ENCODE peak calls at places on chromosomes 5 and 9, in nine cellular contexts. One of them, this sample, is unnamed.

GRCh38 chr9:136705564-136705963 is 6.8 kb upstream of the DIPK1B start:
- DNase-seq in psoas muscle: no peak
- DNase-seq in AG04450: no peak
- DNase-seq in tibial artery: no peak
- DNase-seq in kidney: no peak
- DNase-seq in WTC11: no peak
- DNase-seq in body of pancreas: no peak
- DNase-seq in colonic mucosa: no peak
- DNase-seq in CD8-positive, alpha-beta T cell: no peak
- DNase-seq in this sample: no peak

GRCh38 chr5:138820695-138821094 is 54.4 kb downstream of the LRRTM2 start:
- DNase-seq in psoas muscle: no peak
- DNase-seq in AG04450: no peak
- DNase-seq in tibial artery: no peak
- DNase-seq in kidney: no peak
- DNase-seq in WTC11: no peak
- DNase-seq in body of pancreas: no peak
- DNase-seq in colonic mucosa: no peak
- DNase-seq in CD8-positive, alpha-beta T cell: no peak
- DNase-seq in this sample: no peak

GRCh38 chr5:23884405-23884804 is 377.0 kb downstream of the PRDM9 start:
- DNase-seq in psoas muscle: no peak
- DNase-seq in AG04450: no peak
- DNase-seq in tibial artery: no peak
- DNase-seq in kidney: no peak
- DNase-seq in WTC11: no peak
- DNase-seq in body of pancreas: no peak
- DNase-seq in colonic mucosa: no peak
- DNase-seq in CD8-positive, alpha-beta T cell: no peak
- DNase-seq in this sample: no peak

GRCh38 chr9:121634800-121635261 is 16.6 kb upstream of the DAB2IP start:
- DNase-seq in psoas muscle: no peak
- DNase-seq in AG04450: no peak
- DNase-seq in tibial artery: no peak
- DNase-seq in kidney: no peak
- DNase-seq in WTC11: peak; percentile 70
- DNase-seq in body of pancreas: no peak
- DNase-seq in colonic mucosa: peak; percentile 47
- DNase-seq in CD8-positive, alpha-beta T cell: no peak
- DNase-seq in this sample: no peak

GRCh38 chr5:92403308-92403707 is 1020.2 kb upstream of the ARRDC3 start:
- DNase-seq in psoas muscle: no peak
- DNase-seq in AG04450: no peak
- DNase-seq in tibial artery: no peak
- DNase-seq in kidney: no peak
- DNase-seq in WTC11: no peak
- DNase-seq in body of pancreas: no peak
- DNase-seq in colonic mucosa: no peak
- DNase-seq in CD8-positive, alpha-beta T cell: no peak
- DNase-seq in this sample: no peak

GRCh38 chr5:111984044-111984443 is 227.1 kb upstream of the NREP start:
- DNase-seq in psoas muscle: no peak
- DNase-seq in AG04450: no peak
- DNase-seq in tibial artery: no peak
- DNase-seq in kidney: no peak
- DNase-seq in WTC11: no peak
- DNase-seq in body of pancreas: no peak
- DNase-seq in colonic mucosa: no peak
- DNase-seq in CD8-positive, alpha-beta T cell: no peak
- DNase-seq in this sample: no peak

GRCh38 chr9:125241863-125242739 is 958 bp upstream of the HSPA5 start:
- DNase-seq in psoas muscle: peak; percentile 65
- DNase-seq in AG04450: no peak
- DNase-seq in tibial artery: no peak
- DNase-seq in kidney: peak; percentile 77
- DNase-seq in WTC11: no peak
- DNase-seq in body of pancreas: peak; percentile 48
- DNase-seq in colonic mucosa: no peak
- DNase-seq in CD8-positive, alpha-beta T cell: no peak
- DNase-seq in this sample: no peak

GRCh38 chr9:131255731-131256197 is 20.5 kb downstream of the FAM78A start:
- DNase-seq in psoas muscle: no peak
- DNase-seq in AG04450: no peak
- DNase-seq in tibial artery: no peak
- DNase-seq in kidney: no peak
- DNase-seq in WTC11: no peak
- DNase-seq in body of pancreas: no peak
- DNase-seq in colonic mucosa: no peak
- DNase-seq in CD8-positive, alpha-beta T cell: no peak
- DNase-seq in this sample: no peak

GRCh38 chr9:22036866-22037626 is 27.9 kb upstream of the CDKN2B start:
- DNase-seq in psoas muscle: no peak
- DNase-seq in AG04450: no peak
- DNase-seq in tibial artery: no peak
- DNase-seq in kidney: no peak
- DNase-seq in WTC11: no peak
- DNase-seq in body of pancreas: no peak
- DNase-seq in colonic mucosa: no peak
- DNase-seq in CD8-positive, alpha-beta T cell: no peak
- DNase-seq in this sample: no peak

GRCh38 chr9:129569506-129570449 is 51.1 kb downstream of the C9orf50 start:
- DNase-seq in psoas muscle: no peak
- DNase-seq in AG04450: no peak
- DNase-seq in tibial artery: no peak
- DNase-seq in kidney: no peak
- DNase-seq in WTC11: no peak
- DNase-seq in body of pancreas: peak; percentile 63
- DNase-seq in colonic mucosa: no peak
- DNase-seq in CD8-positive, alpha-beta T cell: no peak
- DNase-seq in this sample: no peak

GRCh38 chr5:27124590-27124989 is 86.2 kb upstream of the CDH9 start:
- DNase-seq in psoas muscle: no peak
- DNase-seq in AG04450: no peak
- DNase-seq in tibial artery: no peak
- DNase-seq in kidney: no peak
- DNase-seq in WTC11: no peak
- DNase-seq in body of pancreas: no peak
- DNase-seq in colonic mucosa: no peak
- DNase-seq in CD8-positive, alpha-beta T cell: no peak
- DNase-seq in this sample: no peak

GRCh38 chr9:116767219-116767618 is 80.1 kb downstream of the TRIM32 start:
- DNase-seq in psoas muscle: no peak
- DNase-seq in AG04450: no peak
- DNase-seq in tibial artery: no peak
- DNase-seq in kidney: no peak
- DNase-seq in WTC11: no peak
- DNase-seq in body of pancreas: no peak
- DNase-seq in colonic mucosa: no peak
- DNase-seq in CD8-positive, alpha-beta T cell: no peak
- DNase-seq in this sample: no peak

DNA sequence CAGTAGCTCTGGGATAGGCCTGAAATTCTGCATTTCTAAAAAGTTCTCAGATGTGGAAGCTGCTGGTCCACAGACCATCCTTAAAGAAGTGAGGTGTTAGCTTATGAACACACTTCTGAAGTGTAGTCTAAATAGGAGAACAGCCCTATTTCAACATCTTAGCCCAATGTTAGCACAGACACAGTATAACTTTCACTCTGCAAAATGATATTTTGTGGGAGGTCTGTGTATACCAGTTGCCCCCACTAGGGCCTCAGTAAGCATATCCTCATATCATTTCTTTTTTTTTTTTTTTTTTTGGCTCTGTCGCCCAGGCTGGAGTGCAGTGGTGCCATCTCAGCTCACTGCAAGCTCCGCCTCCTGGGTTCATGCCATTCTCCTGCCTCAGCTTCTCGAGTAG is 7.5 kb upstream of the HABP4 start:
- DNase-seq in psoas muscle: no peak
- DNase-seq in AG04450: no peak
- DNase-seq in tibial artery: no peak
- DNase-seq in kidney: no peak
- DNase-seq in WTC11: no peak
- DNase-seq in body of pancreas: no peak
- DNase-seq in colonic mucosa: no peak
- DNase-seq in CD8-positive, alpha-beta T cell: no peak
- DNase-seq in this sample: no peak
- TF ChIP-seq CTCF in psoas muscle: no peak
- TF ChIP-seq CTCF in AG04450: peak; percentile 8
- TF ChIP-seq CTCF in tibial artery: no peak
- TF ChIP-seq CTCF in kidney: no peak
- TF ChIP-seq CTCF in WTC11: no peak
- TF ChIP-seq CTCF in body of pancreas: no peak
- TF ChIP-seq CTCF in colonic mucosa: no peak
- TF ChIP-seq CTCF in CD8-positive, alpha-beta T cell: no peak
- TF ChIP-seq CTCF in this sample: no peak

DNA sequence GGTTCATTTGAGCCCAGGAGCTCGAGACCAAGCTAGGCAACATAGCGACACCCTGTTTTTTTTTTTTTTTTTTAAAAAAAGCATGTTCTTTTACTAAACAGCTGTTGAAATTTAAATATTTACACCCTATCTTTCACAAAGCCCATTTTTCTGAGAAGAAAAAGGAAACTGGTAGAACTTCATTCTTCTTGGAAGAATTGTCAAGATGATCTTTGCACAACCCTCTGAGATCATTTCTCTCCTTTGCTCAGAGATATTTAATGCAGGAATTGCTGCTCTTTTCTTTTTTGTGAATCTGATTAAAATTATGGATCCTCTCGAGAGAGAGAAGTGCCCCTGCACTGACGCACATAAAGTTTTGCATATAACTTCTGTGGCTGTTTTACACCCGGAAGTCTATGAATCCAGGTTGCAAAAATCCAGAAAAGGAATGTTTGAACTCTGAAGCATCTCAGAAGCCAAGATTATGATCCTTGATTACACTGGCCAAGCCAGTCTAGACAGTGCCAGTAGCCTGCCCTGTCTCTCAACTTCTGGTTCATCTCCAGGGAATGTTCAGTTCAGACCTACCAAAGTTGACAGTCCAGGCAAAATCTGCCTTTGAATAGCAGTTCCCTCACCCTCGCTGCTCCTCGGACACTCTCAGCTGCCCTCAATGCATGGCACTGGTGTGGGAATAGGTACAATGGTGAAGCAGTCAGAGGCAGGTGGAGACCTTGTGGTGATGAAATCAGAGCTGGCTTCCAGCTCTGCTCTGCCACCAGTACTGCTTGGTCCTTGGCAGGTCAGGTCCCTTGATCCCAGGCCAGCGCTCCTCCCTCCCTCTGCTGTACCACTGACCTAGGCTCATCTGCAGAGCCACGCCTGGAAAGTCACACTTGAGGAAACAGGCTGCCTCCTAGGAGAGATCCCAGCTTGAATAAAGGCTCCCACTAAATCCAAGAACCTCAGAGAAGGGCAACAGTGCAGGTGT is 13.3 kb upstream of the SLC31A2 start:
- DNase-seq in psoas muscle: no peak
- DNase-seq in AG04450: no peak
- DNase-seq in tibial artery: no peak
- DNase-seq in kidney: no peak
- DNase-seq in WTC11: no peak
- DNase-seq in body of pancreas: peak; percentile 63
- DNase-seq in colonic mucosa: no peak
- DNase-seq in CD8-positive, alpha-beta T cell: no peak
- DNase-seq in this sample: no peak
- TF ChIP-seq CTCF in psoas muscle: no peak
- TF ChIP-seq CTCF in AG04450: no peak
- TF ChIP-seq CTCF in tibial artery: no peak
- TF ChIP-seq CTCF in kidney: no peak
- TF ChIP-seq CTCF in WTC11: no peak
- TF ChIP-seq CTCF in body of pancreas: no peak
- TF ChIP-seq CTCF in colonic mucosa: no peak
- TF ChIP-seq CTCF in CD8-positive, alpha-beta T cell: no peak
- TF ChIP-seq CTCF in this sample: no peak

GRCh38 chr5:12611132-12611531 is 706.9 kb upstream of the CTNND2 start:
- DNase-seq in psoas muscle: no peak
- DNase-seq in AG04450: no peak
- DNase-seq in tibial artery: no peak
- DNase-seq in kidney: no peak
- DNase-seq in WTC11: no peak
- DNase-seq in body of pancreas: no peak
- DNase-seq in colonic mucosa: no peak
- DNase-seq in CD8-positive, alpha-beta T cell: no peak
- DNase-seq in this sample: no peak
- TF ChIP-seq CTCF in psoas muscle: no peak
- TF ChIP-seq CTCF in AG04450: no peak
- TF ChIP-seq CTCF in tibial artery: no peak
- TF ChIP-seq CTCF in kidney: no peak
- TF ChIP-seq CTCF in WTC11: no peak
- TF ChIP-seq CTCF in body of pancreas: no peak
- TF ChIP-seq CTCF in colonic mucosa: no peak
- TF ChIP-seq CTCF in CD8-positive, alpha-beta T cell: no peak
- TF ChIP-seq CTCF in this sample: no peak

GRCh38 chr5:6493681-6494454 is 45.2 kb downstream of the UBE2QL1 start:
- DNase-seq in psoas muscle: no peak
- DNase-seq in AG04450: no peak
- DNase-seq in tibial artery: no peak
- DNase-seq in kidney: no peak
- DNase-seq in WTC11: no peak
- DNase-seq in body of pancreas: no peak
- DNase-seq in colonic mucosa: no peak
- DNase-seq in CD8-positive, alpha-beta T cell: no peak
- DNase-seq in this sample: no peak

GRCh38 chr5:6497267-6497666 is 48.6 kb downstream of the UBE2QL1 start:
- DNase-seq in psoas muscle: no peak
- DNase-seq in AG04450: no peak
- DNase-seq in tibial artery: no peak
- DNase-seq in kidney: no peak
- DNase-seq in WTC11: no peak
- DNase-seq in body of pancreas: no peak
- DNase-seq in colonic mucosa: no peak
- DNase-seq in CD8-positive, alpha-beta T cell: no peak
- DNase-seq in this sample: no peak

GRCh38 chr5:6496636-6497035 is 48.0 kb downstream of the UBE2QL1 start:
- DNase-seq in psoas muscle: no peak
- DNase-seq in AG04450: no peak
- DNase-seq in tibial artery: no peak
- DNase-seq in kidney: no peak
- DNase-seq in WTC11: no peak
- DNase-seq in body of pancreas: no peak
- DNase-seq in colonic mucosa: no peak
- DNase-seq in CD8-positive, alpha-beta T cell: no peak
- DNase-seq in this sample: no peak

GRCh38 chr5:6495433-6496206 is 47.0 kb downstream of the UBE2QL1 start:
- DNase-seq in psoas muscle: no peak
- DNase-seq in AG04450: no peak
- DNase-seq in tibial artery: no peak
- DNase-seq in kidney: no peak
- DNase-seq in WTC11: no peak
- DNase-seq in body of pancreas: peak; percentile 19
- DNase-seq in colonic mucosa: no peak
- DNase-seq in CD8-positive, alpha-beta T cell: no peak
- DNase-seq in this sample: no peak

DNA sequence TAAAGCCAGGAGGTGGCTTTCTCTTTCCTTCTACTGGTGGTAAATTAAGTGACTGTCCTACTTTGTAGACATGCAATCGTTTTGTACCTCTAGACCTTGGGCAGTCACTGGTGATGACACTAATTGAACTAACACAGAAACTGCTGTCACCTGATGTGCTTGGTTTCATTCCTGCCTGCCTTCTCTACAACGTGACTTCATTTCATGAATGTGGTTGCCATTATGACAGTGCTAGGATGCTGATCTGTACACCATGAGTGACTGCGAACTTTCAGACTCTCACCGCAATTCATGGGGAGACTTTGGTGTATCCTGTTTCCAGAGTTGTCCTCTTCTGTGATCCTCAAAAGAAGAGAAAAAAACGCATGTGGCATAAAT is 47.5 kb downstream of the UBE2QL1 start:
- DNase-seq in psoas muscle: no peak
- DNase-seq in AG04450: no peak
- DNase-seq in tibial artery: no peak
- DNase-seq in kidney: no peak
- DNase-seq in WTC11: no peak
- DNase-seq in body of pancreas: no peak
- DNase-seq in colonic mucosa: no peak
- DNase-seq in CD8-positive, alpha-beta T cell: no peak
- DNase-seq in this sample: no peak
- TF ChIP-seq CTCF in psoas muscle: no peak
- TF ChIP-seq CTCF in AG04450: no peak
- TF ChIP-seq CTCF in tibial artery: no peak
- TF ChIP-seq CTCF in kidney: no peak
- TF ChIP-seq CTCF in WTC11: no peak
- TF ChIP-seq CTCF in body of pancreas: no peak
- TF ChIP-seq CTCF in colonic mucosa: no peak
- TF ChIP-seq CTCF in CD8-positive, alpha-beta T cell: no peak
- TF ChIP-seq CTCF in this sample: no peak